ENCODE peak calls at places on chromosome 7, in five cellular contexts. X, N, B, I and U are unnamed samples.

GRCh38 chr7:24024689-24025088 is 259.3 kb upstream of the NPY start:
- DNase-seq in X (no peak), B (no peak), I (no peak), N (no peak), U (no peak)

GRCh38 chr7:135803143-135803542 is 54.5 kb upstream of the FAM180A start:
- DNase-seq in X (no peak), B (no peak), I (no peak), N (no peak), U (no peak)

GRCh38 chr7:123649956-123650355 is 5.7 kb upstream of the LMOD2 start:
- DNase-seq in B (no peak), X (no peak), I (no peak), N (no peak), U (no peak)

GRCh38 chr7:77289387-77289786 is 89.8 kb upstream of the FGL2 start:
- DNase-seq in X (no peak), N (no peak), I (no peak), B (no peak), U (no peak)

GRCh38 chr7:45294559-45294958 is 137.0 kb downstream of the RAMP3 start:
- DNase-seq in B (no peak), N (no peak), X (no peak), I (no peak), U (no peak)

GRCh38 chr7:116030626-116031276 is at the start of gene TFEC:
- DNase-seq in X (no peak), B (no peak), I (no peak), N (no peak), U (no peak)

GRCh38 chr7:36809510-36809909 is 85.2 kb upstream of the AOAH start:
- DNase-seq in X (no peak), N (no peak), B (no peak), I (no peak), U (no peak)

GRCh38 chr7:26508481-26508880 is 216.8 kb downstream of the SNX10 start:
- DNase-seq in B (no peak), X (peak), N (no peak), I (no peak), U (peak)

GRCh38 chr7:87702326-87702725 is 74.1 kb downstream of the RUNDC3B start:
- DNase-seq in X (no peak), I (no peak), B (no peak), N (no peak), U (no peak)

GRCh38 chr7:43585521-43585920 is 2.6 kb downstream of the STK17A start:
- DNase-seq in B (no peak), I (no peak), X (no peak), N (no peak), U (no peak)

GRCh38 chr7:99599836-99600235 is 1.8 kb downstream of the TMEM225B start:
- DNase-seq in X (no peak), N (no peak), I (no peak), B (no peak), U (no peak)

GRCh38 chr7:4715385-4715770 is 33.3 kb downstream of the FOXK1 start:
- DNase-seq in B (no peak), I (no peak), X (no peak), N (no peak), U (no peak)

GRCh38 chr7:87575521-87575920 is 25.2 kb downstream of the ABCB1 start:
- DNase-seq in I (no peak), B (no peak), N (no peak), X (no peak), U (no peak)

GRCh38 chr7:130942211-130942964 is 208.4 kb upstream of the KLF14 start:
- DNase-seq in I (no peak), N (no peak), X (peak), B (no peak), U (no peak)

GRCh38 chr7:137539111-137539715 is 195.7 kb upstream of the PTN start:
- DNase-seq in B (no peak), X (no peak), N (no peak), I (no peak), U (no peak)

GRCh38 chr7:45021604-45022296 is 21.7 kb downstream of the CCM2 start:
- DNase-seq in I (peak), X (no peak), N (no peak), B (no peak), U (no peak)

GRCh38 chr7:2196381-2197378 is 36.1 kb downstream of the MAD1L1 start:
- DNase-seq in I (peak), B (no peak), N (no peak), X (no peak), U (no peak)

GRCh38 chr7:27994639-27995038 is 186.0 kb downstream of the JAZF1 start:
- DNase-seq in X (no peak), B (no peak), N (no peak), I (no peak), U (no peak)

GRCh38 chr7:20172736-20173334 is 44.3 kb downstream of the MACC1 start:
- DNase-seq in I (peak), X (no peak), N (no peak), B (peak), U (peak)

GRCh38 chr7:91657386-91658120 is 222.9 kb downstream of the MTERF1 start:
- DNase-seq in N (no peak), I (no peak), B (no peak), X (no peak), U (no peak)

GRCh38 chr7:155228459-155228845 is 69.2 kb upstream of the INSIG1 start:
- DNase-seq in X (no peak), I (no peak), N (no peak), B (no peak), U (peak)

GRCh38 chr7:150356265-150356897 is 12.2 kb upstream of the REPIN1 start:
- DNase-seq in I (peak), X (no peak), N (no peak), B (no peak), U (peak)

GRCh38 chr7:82056282-82056681 is 286.4 kb upstream of the HGF start:
- DNase-seq in N (no peak), B (no peak), I (no peak), X (no peak), U (no peak)

GRCh38 chr7:37730489-37730888 is 46.9 kb downstream of the GPR141 start:
- DNase-seq in X (no peak), I (no peak), N (no peak), B (no peak), U (no peak)

GRCh38 chr7:33050425-33051318 is 11.9 kb downstream of the NT5C3A start:
- DNase-seq in X (no peak), B (peak), N (no peak), I (peak), U (peak)

GRCh38 chr7:144812379-144813283 is 23.2 kb downstream of the TPK1 start:
- DNase-seq in B (peak), X (no peak), N (no peak), I (no peak), U (no peak)

GRCh38 chr7:45663167-45663921 is 89.2 kb downstream of the ADCY1 start:
- DNase-seq in X (no peak), B (no peak), I (no peak), N (peak), U (peak)

GRCh38 chr7:2638224-2638991 is 6.6 kb downstream of the TTYH3 start:
- DNase-seq in X (no peak), N (no peak), I (no peak), B (no peak), U (no peak)

GRCh38 chr7:21365866-21366624 is 61.8 kb upstream of the SP4 start:
- DNase-seq in N (no peak), I (no peak), B (no peak), X (peak), U (no peak)

GRCh38 chr7:22607180-22607579 is 107.2 kb upstream of the STEAP1B start:
- DNase-seq in B (no peak), I (no peak), N (no peak), X (no peak), U (no peak)

GRCh38 chr7:70795948-70796347 is 336.0 kb upstream of the GALNT17 start:
- DNase-seq in X (no peak), N (no peak), I (no peak), B (no peak), U (peak)